ENCODE peak calls at places on chromosomes 6 and 20, in ten cellular contexts. One of them, this sample, is unnamed.

GRCh38 chr6:15246217-15247211 is 645 bp downstream of the JARID2 start:
- DNase-seq in A549: no peak
- DNase-seq in heart left ventricle: no peak
- DNase-seq in sigmoid colon: no peak
- DNase-seq in tibial nerve: no peak
- DNase-seq in NB4: peak; percentile 64
- DNase-seq in prostate gland: no peak
- DNase-seq in ovary: no peak
- DNase-seq in HCT116: no peak
- DNase-seq in stomach: no peak
- DNase-seq in this sample: no peak

GRCh38 chr20:51014797-51015722 is 7.8 kb downstream of the KCNG1 start:
- DNase-seq in A549: peak; percentile 84
- DNase-seq in heart left ventricle: no peak
- DNase-seq in sigmoid colon: no peak
- DNase-seq in tibial nerve: no peak
- DNase-seq in NB4: peak; percentile 53
- DNase-seq in prostate gland: peak; percentile 38
- DNase-seq in ovary: no peak
- DNase-seq in HCT116: no peak
- DNase-seq in stomach: peak; percentile 35
- DNase-seq in this sample: peak; percentile 51

GRCh38 chr6:52251113-52251512 is 6.8 kb upstream of the IL17F start:
- DNase-seq in A549: no peak
- DNase-seq in heart left ventricle: no peak
- DNase-seq in sigmoid colon: no peak
- DNase-seq in tibial nerve: no peak
- DNase-seq in NB4: no peak
- DNase-seq in prostate gland: no peak
- DNase-seq in ovary: no peak
- DNase-seq in HCT116: no peak
- DNase-seq in stomach: no peak
- DNase-seq in this sample: no peak

GRCh38 chr20:48015136-48015925 is 230.1 kb upstream of the SULF2 start:
- DNase-seq in A549: no peak
- DNase-seq in heart left ventricle: no peak
- DNase-seq in sigmoid colon: no peak
- DNase-seq in tibial nerve: no peak
- DNase-seq in NB4: no peak
- DNase-seq in prostate gland: no peak
- DNase-seq in ovary: no peak
- DNase-seq in HCT116: no peak
- DNase-seq in stomach: no peak
- DNase-seq in this sample: no peak

GRCh38 chr6:95805699-95806098 is 210.1 kb upstream of the FUT9 start:
- DNase-seq in A549: no peak
- DNase-seq in heart left ventricle: no peak
- DNase-seq in sigmoid colon: no peak
- DNase-seq in tibial nerve: no peak
- DNase-seq in NB4: no peak
- DNase-seq in prostate gland: no peak
- DNase-seq in ovary: no peak
- DNase-seq in HCT116: no peak
- DNase-seq in stomach: no peak
- DNase-seq in this sample: no peak

GRCh38 chr20:16107172-16107870 is 465.9 kb downstream of the KIF16B start:
- DNase-seq in A549: no peak
- DNase-seq in heart left ventricle: no peak
- DNase-seq in sigmoid colon: no peak
- DNase-seq in tibial nerve: no peak
- DNase-seq in NB4: no peak
- DNase-seq in prostate gland: no peak
- DNase-seq in ovary: no peak
- DNase-seq in HCT116: no peak
- DNase-seq in stomach: no peak
- DNase-seq in this sample: no peak

GRCh38 chr6:83879746-83880145 is 20.3 kb downstream of the CYB5R4 start:
- DNase-seq in A549: no peak
- DNase-seq in heart left ventricle: no peak
- DNase-seq in sigmoid colon: no peak
- DNase-seq in tibial nerve: no peak
- DNase-seq in NB4: no peak
- DNase-seq in prostate gland: no peak
- DNase-seq in ovary: no peak
- DNase-seq in HCT116: no peak
- DNase-seq in stomach: no peak
- DNase-seq in this sample: no peak

GRCh38 chr6:47419621-47420020 is 58.0 kb upstream of the CD2AP start:
- DNase-seq in A549: no peak
- DNase-seq in heart left ventricle: no peak
- DNase-seq in sigmoid colon: no peak
- DNase-seq in tibial nerve: no peak
- DNase-seq in NB4: no peak
- DNase-seq in prostate gland: no peak
- DNase-seq in ovary: no peak
- DNase-seq in HCT116: no peak
- DNase-seq in stomach: no peak
- DNase-seq in this sample: no peak

GRCh38 chr6:140271759-140272377 is 897.4 kb upstream of the CITED2 start:
- DNase-seq in A549: no peak
- DNase-seq in heart left ventricle: no peak
- DNase-seq in sigmoid colon: no peak
- DNase-seq in tibial nerve: no peak
- DNase-seq in NB4: no peak
- DNase-seq in prostate gland: no peak
- DNase-seq in ovary: no peak
- DNase-seq in HCT116: no peak
- DNase-seq in stomach: no peak
- DNase-seq in this sample: no peak

GRCh38 chr6:163415620-163416379 is 1.3 kb downstream of the QKI start:
- DNase-seq in A549: peak; percentile 46
- DNase-seq in heart left ventricle: peak; percentile 60
- DNase-seq in sigmoid colon: peak; percentile 80
- DNase-seq in tibial nerve: no peak
- DNase-seq in NB4: peak; percentile 85
- DNase-seq in prostate gland: peak; percentile 49
- DNase-seq in ovary: peak; percentile 57
- DNase-seq in HCT116: no peak
- DNase-seq in stomach: peak; percentile 52
- DNase-seq in this sample: peak; percentile 37

GRCh38 chr20:41029150-41029872 is 689 bp downstream of the TOP1 start:
- DNase-seq in A549: peak; percentile 47
- DNase-seq in heart left ventricle: peak; percentile 43
- DNase-seq in sigmoid colon: peak; percentile 68
- DNase-seq in tibial nerve: no peak
- DNase-seq in NB4: peak; percentile 64
- DNase-seq in prostate gland: no peak
- DNase-seq in ovary: peak; percentile 61
- DNase-seq in HCT116: no peak
- DNase-seq in stomach: no peak
- DNase-seq in this sample: no peak

GRCh38 chr20:36745234-36745926 is 510 bp downstream of the NDRG3 start:
- DNase-seq in A549: peak; percentile 49
- DNase-seq in heart left ventricle: no peak
- DNase-seq in sigmoid colon: peak; percentile 68
- DNase-seq in tibial nerve: no peak
- DNase-seq in NB4: peak; percentile 60
- DNase-seq in prostate gland: peak; percentile 9
- DNase-seq in ovary: no peak
- DNase-seq in HCT116: no peak
- DNase-seq in stomach: peak; percentile 26
- DNase-seq in this sample: peak; percentile 13

GRCh38 chr20:10329387-10330005 is 104.5 kb downstream of the MKKS start:
- DNase-seq in A549: no peak
- DNase-seq in heart left ventricle: no peak
- DNase-seq in sigmoid colon: no peak
- DNase-seq in tibial nerve: no peak
- DNase-seq in NB4: no peak
- DNase-seq in prostate gland: no peak
- DNase-seq in ovary: no peak
- DNase-seq in HCT116: no peak
- DNase-seq in stomach: no peak
- DNase-seq in this sample: no peak

GRCh38 chr6:42104095-42104806 is 38.2 kb downstream of the C6orf132 start:
- DNase-seq in A549: no peak
- DNase-seq in heart left ventricle: peak; percentile 83
- DNase-seq in sigmoid colon: peak; percentile 91
- DNase-seq in tibial nerve: peak; percentile 57
- DNase-seq in NB4: peak; percentile 87
- DNase-seq in prostate gland: no peak
- DNase-seq in ovary: peak; percentile 56
- DNase-seq in HCT116: no peak
- DNase-seq in stomach: peak; percentile 59
- DNase-seq in this sample: no peak

GRCh38 chr6:32551410-32551809 is 21.3 kb upstream of the HLA-DRB5 start:
- DNase-seq in A549: no peak
- DNase-seq in heart left ventricle: no peak
- DNase-seq in sigmoid colon: no peak
- DNase-seq in tibial nerve: no peak
- DNase-seq in NB4: no peak
- DNase-seq in prostate gland: no peak
- DNase-seq in ovary: no peak
- DNase-seq in HCT116: no peak
- DNase-seq in stomach: no peak
- DNase-seq in this sample: no peak

GRCh38 chr6:165664553-165665383 is 1.7 kb upstream of the PDE10A start:
- DNase-seq in A549: no peak
- DNase-seq in heart left ventricle: no peak
- DNase-seq in sigmoid colon: no peak
- DNase-seq in tibial nerve: no peak
- DNase-seq in NB4: no peak
- DNase-seq in prostate gland: no peak
- DNase-seq in ovary: no peak
- DNase-seq in HCT116: no peak
- DNase-seq in stomach: no peak
- DNase-seq in this sample: no peak
- H3K4me3 ChIP-seq in A549: peak overlapping the region; percentile 69
- H3K4me3 ChIP-seq in heart left ventricle: peak overlapping the region; percentile 93
- H3K4me3 ChIP-seq in sigmoid colon: peak overlapping the region; percentile 63
- H3K4me3 ChIP-seq in tibial nerve: peak overlapping the region; percentile 61
- H3K4me3 ChIP-seq in NB4: no peak overlapping the region
- H3K4me3 ChIP-seq in prostate gland: peak overlapping the region; percentile 72
- H3K4me3 ChIP-seq in ovary: no peak overlapping the region
- H3K4me3 ChIP-seq in HCT116: no peak overlapping the region
- H3K4me3 ChIP-seq in stomach: peak overlapping the region; percentile 59
- H3K4me3 ChIP-seq in this sample: no peak overlapping the region

GRCh38 chr6:43226192-43226851 is 3.0 kb downstream of the DNPH1 start:
- DNase-seq in A549: no peak
- DNase-seq in heart left ventricle: no peak
- DNase-seq in sigmoid colon: peak; percentile 48
- DNase-seq in tibial nerve: no peak
- DNase-seq in NB4: no peak
- DNase-seq in prostate gland: no peak
- DNase-seq in ovary: no peak
- DNase-seq in HCT116: no peak
- DNase-seq in stomach: no peak
- DNase-seq in this sample: no peak
- TF ChIP-seq POLR2A in A549: no peak
- TF ChIP-seq POLR2A in heart left ventricle: no peak
- TF ChIP-seq POLR2A in sigmoid colon: no peak
- TF ChIP-seq POLR2A in tibial nerve: no peak
- TF ChIP-seq POLR2A in NB4: no peak
- TF ChIP-seq POLR2A in prostate gland: no peak
- TF ChIP-seq POLR2A in ovary: no peak
- TF ChIP-seq POLR2A in HCT116: no peak
- TF ChIP-seq POLR2A in stomach: no peak
- TF ChIP-seq POLR2A in this sample: no peak

DNA sequence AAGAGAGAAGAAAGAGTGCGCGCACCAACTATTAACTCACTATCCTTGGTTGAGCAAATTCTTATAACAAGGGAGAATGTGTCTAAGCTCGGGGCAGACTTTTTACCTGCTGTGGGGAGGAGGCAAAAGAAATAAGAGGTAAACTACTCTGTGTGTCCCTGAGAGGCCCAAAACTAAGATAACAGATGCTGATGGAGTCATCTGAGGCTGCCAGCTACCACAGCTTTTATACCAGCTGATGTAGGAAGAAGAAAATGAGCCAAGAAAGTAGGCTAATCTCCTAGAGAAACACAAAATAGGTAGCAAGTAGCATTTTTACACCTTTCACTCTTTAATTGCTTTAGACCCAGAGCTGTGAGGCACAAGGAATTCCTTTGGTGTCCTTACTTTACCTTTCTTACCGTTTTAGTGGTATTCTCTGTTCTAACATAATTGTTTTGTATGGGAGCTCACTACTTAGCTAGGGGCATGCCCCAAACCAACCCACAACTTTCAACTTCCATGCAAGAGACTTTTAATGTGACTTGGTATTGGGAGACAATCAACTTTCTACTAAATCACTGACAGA is 27.8 kb upstream of the PIM1 start:
- DNase-seq in A549: no peak
- DNase-seq in heart left ventricle: no peak
- DNase-seq in sigmoid colon: no peak
- DNase-seq in tibial nerve: no peak
- DNase-seq in NB4: no peak
- DNase-seq in prostate gland: no peak
- DNase-seq in ovary: no peak
- DNase-seq in HCT116: no peak
- DNase-seq in stomach: no peak
- DNase-seq in this sample: no peak
- H3K4me3 ChIP-seq in A549: no peak overlapping the region
- H3K4me3 ChIP-seq in heart left ventricle: no peak overlapping the region
- H3K4me3 ChIP-seq in sigmoid colon: no peak overlapping the region
- H3K4me3 ChIP-seq in tibial nerve: no peak overlapping the region
- H3K4me3 ChIP-seq in NB4: no peak overlapping the region
- H3K4me3 ChIP-seq in prostate gland: no peak overlapping the region
- H3K4me3 ChIP-seq in ovary: no peak overlapping the region
- H3K4me3 ChIP-seq in HCT116: no peak overlapping the region
- H3K4me3 ChIP-seq in stomach: no peak overlapping the region
- H3K4me3 ChIP-seq in this sample: no peak overlapping the region

DNA sequence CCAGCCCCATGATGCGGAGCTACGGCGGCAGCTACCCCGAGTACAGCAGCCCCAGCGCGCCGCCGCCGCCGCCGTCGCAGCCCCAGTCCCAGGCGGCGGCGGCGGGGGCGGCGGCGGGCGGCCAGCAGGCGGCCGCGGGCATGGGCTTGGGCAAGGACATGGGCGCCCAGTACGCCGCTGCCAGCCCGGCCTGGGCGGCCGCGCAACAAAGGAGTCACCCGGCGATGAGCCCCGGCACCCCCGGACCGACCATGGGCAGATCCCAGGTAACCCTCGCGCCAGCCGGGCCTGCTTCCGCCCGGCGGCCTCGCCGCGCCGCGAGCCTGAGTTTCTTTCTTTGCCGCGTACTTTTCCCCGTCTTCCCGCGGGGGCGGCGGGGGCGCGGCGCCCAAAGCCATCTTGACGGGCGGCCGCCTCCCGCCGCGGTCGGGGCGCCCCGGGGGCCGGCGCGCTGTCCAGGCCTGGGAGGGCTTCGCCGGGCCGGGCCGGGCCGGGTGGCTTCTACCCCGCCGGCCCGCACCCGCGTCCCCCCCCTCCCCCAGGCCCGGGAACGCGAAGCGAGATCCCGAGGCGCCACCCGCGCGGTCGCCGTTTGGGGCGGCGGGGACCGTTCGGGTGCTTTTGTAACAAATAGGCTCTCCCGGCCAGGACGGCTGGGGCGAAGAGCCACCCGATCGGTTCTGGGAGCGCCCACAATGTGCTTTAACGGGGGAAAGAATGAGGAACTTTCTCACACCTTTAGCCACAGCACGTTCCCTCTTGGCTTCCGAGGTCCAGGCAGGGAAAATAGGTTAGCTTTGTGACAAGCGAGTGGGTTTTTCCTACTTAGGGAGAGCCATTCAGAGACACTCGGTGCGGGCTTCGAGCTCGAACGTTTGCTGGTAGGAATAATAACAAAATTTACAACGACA is 2.3 kb downstream of the ARID1B start:
- DNase-seq in A549: no peak
- DNase-seq in heart left ventricle: peak; percentile 57
- DNase-seq in sigmoid colon: peak; percentile 74
- DNase-seq in tibial nerve: no peak
- DNase-seq in NB4: peak; percentile 74
- DNase-seq in prostate gland: peak; percentile 30
- DNase-seq in ovary: peak; percentile 73
- DNase-seq in HCT116: no peak
- DNase-seq in stomach: peak; percentile 58
- DNase-seq in this sample: peak; percentile 50
- TF ChIP-seq POLR2A in A549: no peak
- TF ChIP-seq POLR2A in heart left ventricle: no peak
- TF ChIP-seq POLR2A in sigmoid colon: no peak
- TF ChIP-seq POLR2A in tibial nerve: peak; percentile 25
- TF ChIP-seq POLR2A in NB4: no peak
- TF ChIP-seq POLR2A in prostate gland: peak; percentile 11
- TF ChIP-seq POLR2A in ovary: no peak
- TF ChIP-seq POLR2A in HCT116: no peak
- TF ChIP-seq POLR2A in stomach: no peak
- TF ChIP-seq POLR2A in this sample: no peak

This sample was measured in body of pancreas.